ENCODE peak calls at places on chromosome 10, in seven cellular contexts. Y is Peyer's patch, H is Calu3, E is MCF 10A, X is breast epithelium, O is H9, T is K562. R is an unnamed sample.

GRCh38 chr10:44008270-44008916 is 359.7 kb upstream of the ZNF32 start:
- DNase-seq in E (peak), Y (no peak), X (no peak), O (no peak), H (no peak), T (no peak), R (no peak)

GRCh38 chr10:100341953-100342626 is 4.9 kb upstream of the SCD start:
- DNase-seq in H (peak), O (peak), T (peak), X (no peak), E (peak), Y (peak), R (no peak)

GRCh38 chr10:118808601-118809371 is 54.0 kb upstream of the CACUL1 start:
- DNase-seq in Y (no peak), X (no peak), E (no peak), O (no peak), H (no peak), T (no peak), R (no peak)

GRCh38 chr10:115030483-115031200 is 62.5 kb upstream of the ATRNL1 start:
- DNase-seq in O (no peak), X (no peak), H (no peak), E (no peak), T (no peak), Y (no peak), R (no peak)

GRCh38 chr10:122234416-122234815 is 36.7 kb upstream of the BTBD16 start:
- DNase-seq in H (no peak), E (no peak), T (no peak), X (no peak), O (no peak), Y (no peak), R (no peak)

GRCh38 chr10:29253096-29254029 is 35.5 kb upstream of the LYZL1 start:
- DNase-seq in Y (no peak), T (no peak), E (no peak), X (no peak), H (no peak), O (no peak), R (no peak)

GRCh38 chr10:88883443-88883799 is 3.4 kb downstream of the STAMBPL1 start:
- DNase-seq in H (no peak), X (no peak), T (no peak), Y (no peak), E (peak), O (no peak), R (no peak)

GRCh38 chr10:127756264-127756663 is 19.3 kb downstream of the FOXI2 start:
- DNase-seq in E (peak), X (no peak), T (no peak), Y (no peak), H (no peak), O (no peak), R (no peak)

GRCh38 chr10:72981882-72982529 is 27.4 kb upstream of the PLA2G12B start:
- DNase-seq in H (no peak), X (no peak), O (no peak), T (no peak), E (peak), Y (no peak), R (no peak)

GRCh38 chr10:124566981-124567835 is 105.6 kb downstream of the LHPP start:
- DNase-seq in T (no peak), E (no peak), O (no peak), X (no peak), Y (no peak), H (no peak), R (no peak)

GRCh38 chr10:78937800-78938694 is 130.7 kb upstream of the ZMIZ1 start:
- DNase-seq in Y (no peak), O (no peak), T (peak), H (peak), E (no peak), X (no peak), R (no peak)

GRCh38 chr10:59508296-59508695 is 145.9 kb upstream of the FAM13C start:
- DNase-seq in O (no peak), E (peak), Y (peak), H (peak), X (no peak), T (no peak), R (no peak)

GRCh38 chr10:119281581-119282071 is 74.3 kb downstream of the GRK5 start:
- DNase-seq in Y (no peak), O (no peak), H (no peak), E (peak), X (peak), T (no peak), R (no peak)

GRCh38 chr10:43408331-43408709 is 666 bp downstream of the HNRNPF start:
- DNase-seq in H (no peak), Y (peak), T (no peak), X (no peak), O (no peak), E (no peak), R (no peak)

GRCh38 chr10:8224591-8224990 is 170.1 kb downstream of the GATA3 start:
- DNase-seq in E (peak), O (no peak), X (no peak), Y (no peak), H (no peak), T (no peak), R (no peak)

GRCh38 chr10:73509695-73510094 is 13.9 kb upstream of the PPP3CB start:
- DNase-seq in H (no peak), E (no peak), X (no peak), O (no peak), T (no peak), Y (no peak), R (no peak)

GRCh38 chr10:103837370-103838094 is 17.8 kb downstream of the SH3PXD2A start:
- DNase-seq in Y (no peak), T (no peak), X (no peak), H (no peak), E (no peak), O (no peak), R (no peak)

GRCh38 chr10:35412900-35413491 is 76.7 kb downstream of the CCNY start:
- DNase-seq in Y (no peak), H (no peak), X (no peak), O (no peak), E (peak), T (no peak), R (no peak)

GRCh38 chr10:51928182-51928581 is 228.8 kb upstream of the CSTF2T start:
- DNase-seq in H (no peak), T (no peak), O (no peak), Y (no peak), X (no peak), E (no peak), R (no peak)

GRCh38 chr10:100970076-100970913 is 991 bp downstream of the SEMA4G start:
- DNase-seq in X (no peak), T (peak), Y (peak), H (peak), O (peak), E (no peak), R (no peak)

GRCh38 chr10:130982802-130983201 is 328.7 kb downstream of the TCERG1L start:
- DNase-seq in H (no peak), O (no peak), E (no peak), Y (no peak), T (no peak), X (no peak), R (no peak)

GRCh38 chr10:97498841-97499560 is at the start of gene UBTD1:
- DNase-seq in T (peak), H (peak), O (peak), E (peak), Y (peak), X (peak), R (no peak)

GRCh38 chr10:102919237-102919959 is 1.3 kb downstream of the CNNM2 start:
- DNase-seq in X (peak), H (peak), E (no peak), O (peak), Y (peak), T (no peak), R (no peak)

GRCh38 chr10:47309403-47310089 is 9.5 kb downstream of the GDF10 start:
- DNase-seq in X (no peak), O (peak), T (peak), Y (no peak), E (peak), H (no peak), R (no peak)

GRCh38 chr10:33234779-33235178 is 99.7 kb downstream of the NRP1 start:
- DNase-seq in E (no peak), T (no peak), X (no peak), O (no peak), Y (no peak), H (no peak), R (no peak)

GRCh38 chr10:58089739-58090138 is 178.0 kb downstream of the IPMK start:
- DNase-seq in E (no peak), O (no peak), X (no peak), Y (no peak), H (no peak), T (no peak), R (no peak)

GRCh38 chr10:118332948-118333710 is 9.0 kb downstream of the FAM204A start:
- DNase-seq in X (no peak), E (peak), O (no peak), Y (no peak), H (peak), T (no peak), R (no peak)

GRCh38 chr10:44966129-44966815 is 6.7 kb downstream of the RASSF4 start:
- DNase-seq in X (no peak), O (no peak), E (no peak), H (no peak), T (no peak), Y (no peak), R (peak)

GRCh38 chr10:43869669-43870322 is 221.1 kb upstream of the ZNF32 start:
- DNase-seq in H (no peak), X (no peak), Y (no peak), T (no peak), O (no peak), E (no peak), R (no peak)

GRCh38 chr10:77896058-77896457 is 30.5 kb downstream of the DLG5 start:
- DNase-seq in T (no peak), X (no peak), Y (no peak), H (no peak), O (no peak), E (no peak), R (no peak)

GRCh38 chr10:91632671-91633550 is at the start of gene PPP1R3C:
- DNase-seq in T (no peak), H (peak), Y (peak), X (peak), E (peak), O (peak), R (no peak)

GRCh38 chr10:104255244-104255981 is 721 bp downstream of the GSTO1 start:
- DNase-seq in E (peak), H (no peak), Y (peak), T (no peak), X (no peak), O (no peak), R (peak)

GRCh38 chr10:43691503-43691902 is 42.8 kb upstream of the ZNF32 start:
- DNase-seq in H (no peak), T (no peak), X (no peak), Y (no peak), O (no peak), E (peak), R (no peak)

GRCh38 chr10:126867567-126868365 is 37.5 kb upstream of the DOCK1 start:
- DNase-seq in T (no peak), Y (no peak), O (no peak), X (no peak), E (no peak), H (no peak), R (no peak)

GRCh38 chr10:101014966-101015581 is 15.5 kb downstream of the LZTS2 start:
- DNase-seq in E (peak), X (no peak), T (no peak), Y (no peak), H (no peak), O (no peak), R (no peak)

GRCh38 chr10:51783907-51784306 is 84.5 kb upstream of the CSTF2T start:
- DNase-seq in T (no peak), E (no peak), Y (no peak), X (no peak), O (no peak), H (no peak), R (no peak)

GRCh38 chr10:128506423-128506822 is 380.2 kb upstream of the MKI67 start:
- DNase-seq in H (no peak), O (no peak), T (no peak), E (no peak), X (no peak), Y (no peak), R (no peak)

GRCh38 chr10:64329510-64329909 is 808.3 kb downstream of the REEP3 start:
- DNase-seq in T (no peak), X (no peak), O (no peak), Y (no peak), H (no peak), E (no peak), R (no peak)

GRCh38 chr10:21501109-21501508 is 24.4 kb downstream of the SKIDA1 start:
- DNase-seq in T (no peak), X (no peak), E (no peak), Y (no peak), O (no peak), H (no peak), R (no peak)

GRCh38 chr10:79308016-79308415 is 39.3 kb upstream of the PPIF start:
- DNase-seq in X (no peak), H (no peak), Y (no peak), E (no peak), O (no peak), T (no peak), R (no peak)

GRCh38 chr10:18601321-18601720 is 50.1 kb downstream of the NSUN6 start:
- DNase-seq in Y (no peak), H (no peak), E (no peak), X (no peak), O (no peak), T (no peak), R (no peak)
- TF ChIP-seq CTCF in Y (no peak), H (no peak), E (no peak), X (no peak), O (peak), T (no peak), R (no peak)

DNA sequence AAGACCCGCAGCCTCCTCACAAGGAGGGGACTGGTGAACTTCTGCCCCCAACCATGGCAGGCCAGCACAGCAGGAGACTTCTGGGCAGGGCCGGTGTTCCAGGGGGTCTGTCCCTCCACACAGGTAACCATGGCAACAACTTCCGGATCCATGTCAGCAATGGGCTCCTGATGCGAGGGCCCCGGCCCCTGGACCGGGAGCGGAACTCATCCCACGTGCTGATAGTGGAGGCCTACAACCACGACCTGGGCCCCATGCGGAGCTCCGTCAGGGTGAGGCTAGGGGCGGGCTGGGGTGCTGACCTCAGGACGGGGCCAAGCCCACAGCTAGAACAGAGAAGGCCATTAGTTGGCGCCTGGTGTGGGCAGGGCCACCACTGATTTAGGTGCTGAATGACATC is 5.7 kb upstream of the C10orf105 start:
- DNase-seq in E (no peak), O (no peak), X (no peak), H (no peak), Y (no peak), T (no peak), R (no peak)
- TF ChIP-seq CTCF in E (no peak), O (no peak), X (no peak), H (no peak), Y (no peak), T (no peak), R (no peak)

GRCh38 chr10:62496925-62497324 is 122.8 kb downstream of the ZNF365 start:
- DNase-seq in X (no peak), T (no peak), Y (no peak), O (no peak), E (no peak), H (no peak), R (no peak)
- TF ChIP-seq CTCF in X (no peak), T (no peak), Y (no peak), O (no peak), E (no peak), H (no peak), R (no peak)

GRCh38 chr10:93224005-93224779 is 150.5 kb downstream of the CYP26A1 start:
- DNase-seq in O (no peak), T (no peak), E (no peak), H (no peak), X (no peak), Y (no peak), R (no peak)
- TF ChIP-seq CTCF in O (peak), T (no peak), E (no peak), H (no peak), X (no peak), Y (no peak), R (peak)

DNA sequence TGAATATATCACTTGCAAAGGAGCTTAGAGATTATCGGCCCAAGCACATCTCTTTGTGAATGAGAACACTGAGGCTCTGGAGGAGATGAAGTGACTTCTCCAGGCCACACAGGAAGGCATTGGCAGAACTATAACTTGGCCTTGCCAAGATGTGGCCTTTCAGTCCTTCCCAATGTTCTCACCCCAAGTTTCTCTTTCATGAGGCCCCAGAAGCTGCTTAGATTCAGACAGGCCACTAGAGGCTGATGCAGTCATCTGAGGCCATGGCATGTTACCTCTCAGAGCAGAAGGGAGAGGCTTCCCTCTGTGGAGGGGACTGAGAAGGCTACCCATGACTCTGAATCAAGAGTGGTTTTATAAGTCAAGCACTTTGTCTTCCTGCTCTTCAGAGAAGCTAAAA is 1003.7 kb downstream of the LRMDA start:
- DNase-seq in O (no peak), H (no peak), X (no peak), Y (no peak), E (no peak), T (no peak), R (no peak)
- TF ChIP-seq CTCF in O (peak), H (no peak), X (no peak), Y (no peak), E (no peak), T (no peak), R (no peak)

GRCh38 chr10:113475381-113475807 is 77.5 kb upstream of the HABP2 start:
- DNase-seq in E (no peak), O (no peak), Y (no peak), X (no peak), T (no peak), H (no peak), R (no peak)
- TF ChIP-seq CTCF in E (no peak), O (no peak), Y (no peak), X (no peak), T (no peak), H (no peak), R (no peak)

DNA sequence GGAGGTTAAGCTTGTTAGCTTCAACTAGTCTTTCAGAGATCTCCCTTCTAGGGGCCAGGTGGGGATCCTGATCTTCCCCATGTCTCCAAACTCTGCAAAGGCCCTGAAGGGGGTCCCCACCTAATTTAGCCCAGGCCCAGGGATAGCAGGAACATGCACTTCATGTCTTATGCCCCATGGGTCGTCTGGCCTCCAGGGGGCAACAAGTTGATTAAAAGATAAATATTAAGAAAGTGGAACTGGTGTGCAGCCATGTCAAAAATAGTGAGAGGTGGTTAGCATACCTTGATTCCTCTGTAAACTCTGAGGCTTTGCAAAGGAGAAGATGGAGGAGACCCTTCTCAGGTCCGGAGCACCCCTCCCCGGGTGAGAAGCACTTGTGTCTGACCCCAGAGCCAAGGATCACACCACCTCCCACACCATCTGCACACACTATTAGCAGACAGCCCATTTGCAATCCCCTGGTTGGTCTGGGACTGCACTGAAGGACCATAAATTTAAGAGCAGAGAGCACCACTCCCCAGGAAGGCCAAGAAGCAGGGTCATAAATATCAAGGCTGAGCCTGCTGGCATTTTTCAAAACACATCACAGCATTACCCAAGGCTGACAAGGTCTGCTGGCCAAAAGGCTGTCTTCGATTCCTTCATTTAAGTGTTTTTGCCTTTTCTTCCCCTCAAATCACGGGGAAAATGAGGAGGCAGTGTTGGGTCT is 44.2 kb upstream of the LRRC18 start:
- DNase-seq in O (no peak), T (no peak), H (no peak), X (no peak), Y (no peak), E (no peak), R (no peak)
- TF ChIP-seq CTCF in O (no peak), T (no peak), H (no peak), X (no peak), Y (no peak), E (no peak), R (no peak)

DNA sequence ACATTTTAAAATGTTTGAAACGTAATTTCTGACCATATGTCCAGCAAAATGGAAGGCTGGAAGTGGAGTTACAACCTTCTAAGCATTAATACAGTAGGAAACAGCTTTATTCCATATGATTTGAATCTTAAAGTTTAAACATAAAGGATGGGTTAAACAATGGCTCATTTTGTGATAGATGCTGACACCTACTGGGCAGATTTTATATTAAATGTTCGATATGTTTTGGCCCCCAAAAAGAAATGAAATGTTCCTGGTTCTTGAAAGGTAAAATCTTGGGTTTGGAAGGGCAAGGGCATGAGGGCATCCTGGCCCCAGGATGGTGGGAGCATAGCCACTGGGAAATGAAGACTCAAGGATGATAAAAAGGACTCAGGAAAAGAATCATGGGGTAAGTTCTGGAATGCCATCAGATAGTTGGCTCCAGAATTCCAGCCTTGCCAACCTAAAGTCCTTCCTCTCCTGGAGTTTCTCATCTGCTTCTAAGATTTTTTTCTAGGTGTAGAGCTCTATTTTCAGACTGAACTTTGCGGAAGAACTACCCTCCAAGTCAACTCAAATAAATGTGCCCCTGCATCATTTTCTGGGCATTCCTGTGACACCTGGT is 34.6 kb upstream of the SLC35G1 start:
- DNase-seq in H (no peak), T (peak), O (no peak), Y (no peak), E (peak), X (no peak), R (no peak)
- TF ChIP-seq CTCF in H (no peak), T (no peak), O (peak), Y (peak), E (peak), X (no peak), R (peak)

R was measured in CD14-positive monocyte.